ENCODE peak calls at places on chromosome 1, in nine cellular contexts. One of them, this sample, is unnamed.

GRCh38 chr1:78831731-78832360 is 174.7 kb downstream of the ADGRL4 start:
- DNase-seq in GM06990: no peak
- DNase-seq in PC-3: peak; percentile 95
- DNase-seq in prostate gland: no peak
- DNase-seq in cardiac muscle cell: no peak
- DNase-seq in testis: no peak
- DNase-seq in body of pancreas: no peak
- DNase-seq in sigmoid colon: no peak
- DNase-seq in breast epithelium: no peak
- DNase-seq in this sample: no peak

GRCh38 chr1:41515131-41515678 is 30.7 kb upstream of the EDN2 start:
- DNase-seq in GM06990: no peak
- DNase-seq in PC-3: peak; percentile 96
- DNase-seq in prostate gland: no peak
- DNase-seq in cardiac muscle cell: no peak
- DNase-seq in testis: no peak
- DNase-seq in body of pancreas: no peak
- DNase-seq in sigmoid colon: no peak
- DNase-seq in breast epithelium: peak; percentile 75
- DNase-seq in this sample: peak; percentile 91

GRCh38 chr1:3034162-3034561 is 12.9 kb downstream of the ACTRT2 start:
- DNase-seq in GM06990: no peak
- DNase-seq in PC-3: no peak
- DNase-seq in prostate gland: no peak
- DNase-seq in cardiac muscle cell: no peak
- DNase-seq in testis: no peak
- DNase-seq in body of pancreas: no peak
- DNase-seq in sigmoid colon: peak; percentile 40
- DNase-seq in breast epithelium: no peak
- DNase-seq in this sample: peak; percentile 34

GRCh38 chr1:232385221-232385620 is 244.7 kb downstream of the SIPA1L2 start:
- DNase-seq in GM06990: no peak
- DNase-seq in PC-3: peak; percentile 69
- DNase-seq in prostate gland: no peak
- DNase-seq in cardiac muscle cell: no peak
- DNase-seq in testis: no peak
- DNase-seq in body of pancreas: no peak
- DNase-seq in sigmoid colon: peak; percentile 54
- DNase-seq in breast epithelium: no peak
- DNase-seq in this sample: no peak

GRCh38 chr1:43836267-43836951 is 97.2 kb upstream of the ARTN start:
- DNase-seq in GM06990: peak; percentile 87
- DNase-seq in PC-3: peak; percentile 90
- DNase-seq in prostate gland: no peak
- DNase-seq in cardiac muscle cell: peak; percentile 94
- DNase-seq in testis: no peak
- DNase-seq in body of pancreas: peak; percentile 50
- DNase-seq in sigmoid colon: peak; percentile 76
- DNase-seq in breast epithelium: peak; percentile 30
- DNase-seq in this sample: peak; percentile 95

GRCh38 chr1:232575524-232576040 is 54.4 kb downstream of the SIPA1L2 start:
- DNase-seq in GM06990: no peak
- DNase-seq in PC-3: peak; percentile 18
- DNase-seq in prostate gland: no peak
- DNase-seq in cardiac muscle cell: no peak
- DNase-seq in testis: no peak
- DNase-seq in body of pancreas: no peak
- DNase-seq in sigmoid colon: no peak
- DNase-seq in breast epithelium: no peak
- DNase-seq in this sample: no peak

GRCh38 chr1:53334781-53335180 is 6.9 kb upstream of the LRP8 start:
- DNase-seq in GM06990: no peak
- DNase-seq in PC-3: no peak
- DNase-seq in prostate gland: peak; percentile 0
- DNase-seq in cardiac muscle cell: no peak
- DNase-seq in testis: no peak
- DNase-seq in body of pancreas: no peak
- DNase-seq in sigmoid colon: no peak
- DNase-seq in breast epithelium: peak; percentile 4
- DNase-seq in this sample: no peak

GRCh38 chr1:35619237-35620121 is 21.8 kb downstream of the PSMB2 start:
- DNase-seq in GM06990: no peak
- DNase-seq in PC-3: no peak
- DNase-seq in prostate gland: no peak
- DNase-seq in cardiac muscle cell: peak; percentile 52
- DNase-seq in testis: no peak
- DNase-seq in body of pancreas: no peak
- DNase-seq in sigmoid colon: no peak
- DNase-seq in breast epithelium: no peak
- DNase-seq in this sample: no peak

GRCh38 chr1:174999926-175000696 is at the start of gene CACYBP:
- DNase-seq in GM06990: no peak
- DNase-seq in PC-3: no peak
- DNase-seq in prostate gland: peak; percentile 32
- DNase-seq in cardiac muscle cell: peak; percentile 46
- DNase-seq in testis: peak; percentile 43
- DNase-seq in body of pancreas: peak; percentile 40
- DNase-seq in sigmoid colon: no peak
- DNase-seq in breast epithelium: peak; percentile 33
- DNase-seq in this sample: no peak

GRCh38 chr1:211612786-211613107 is 33.8 kb upstream of the SLC30A1 start:
- DNase-seq in GM06990: no peak
- DNase-seq in PC-3: no peak
- DNase-seq in prostate gland: no peak
- DNase-seq in cardiac muscle cell: no peak
- DNase-seq in testis: no peak
- DNase-seq in body of pancreas: no peak
- DNase-seq in sigmoid colon: no peak
- DNase-seq in breast epithelium: no peak
- DNase-seq in this sample: no peak

GRCh38 chr1:193417945-193418744 is 231.7 kb upstream of the B3GALT2 start:
- DNase-seq in GM06990: no peak
- DNase-seq in PC-3: no peak
- DNase-seq in prostate gland: no peak
- DNase-seq in cardiac muscle cell: no peak
- DNase-seq in testis: no peak
- DNase-seq in body of pancreas: no peak
- DNase-seq in sigmoid colon: no peak
- DNase-seq in breast epithelium: no peak
- DNase-seq in this sample: no peak

GRCh38 chr1:229599218-229599812 is 26.6 kb downstream of the TAF5L start:
- DNase-seq in GM06990: no peak
- DNase-seq in PC-3: no peak
- DNase-seq in prostate gland: no peak
- DNase-seq in cardiac muscle cell: no peak
- DNase-seq in testis: no peak
- DNase-seq in body of pancreas: no peak
- DNase-seq in sigmoid colon: no peak
- DNase-seq in breast epithelium: no peak
- DNase-seq in this sample: no peak

GRCh38 chr1:38589036-38589435 is 270.5 kb downstream of the RRAGC start:
- DNase-seq in GM06990: no peak
- DNase-seq in PC-3: no peak
- DNase-seq in prostate gland: no peak
- DNase-seq in cardiac muscle cell: no peak
- DNase-seq in testis: no peak
- DNase-seq in body of pancreas: peak; percentile 47
- DNase-seq in sigmoid colon: peak; percentile 56
- DNase-seq in breast epithelium: no peak
- DNase-seq in this sample: no peak

GRCh38 chr1:11158720-11159321 is 30.3 kb upstream of the ANGPTL7 start:
- DNase-seq in GM06990: no peak
- DNase-seq in PC-3: peak; percentile 92
- DNase-seq in prostate gland: no peak
- DNase-seq in cardiac muscle cell: no peak
- DNase-seq in testis: no peak
- DNase-seq in body of pancreas: peak; percentile 11
- DNase-seq in sigmoid colon: peak; percentile 8
- DNase-seq in breast epithelium: no peak
- DNase-seq in this sample: no peak

GRCh38 chr1:115277276-115277675 is 60.8 kb downstream of the NGF start:
- DNase-seq in GM06990: no peak
- DNase-seq in PC-3: peak; percentile 52
- DNase-seq in prostate gland: no peak
- DNase-seq in cardiac muscle cell: no peak
- DNase-seq in testis: no peak
- DNase-seq in body of pancreas: no peak
- DNase-seq in sigmoid colon: no peak
- DNase-seq in breast epithelium: no peak
- DNase-seq in this sample: no peak

GRCh38 chr1:93093332-93094006 is 14.4 kb downstream of the MTF2 start:
- DNase-seq in GM06990: no peak
- DNase-seq in PC-3: no peak
- DNase-seq in prostate gland: no peak
- DNase-seq in cardiac muscle cell: no peak
- DNase-seq in testis: peak; percentile 20
- DNase-seq in body of pancreas: no peak
- DNase-seq in sigmoid colon: no peak
- DNase-seq in breast epithelium: no peak
- DNase-seq in this sample: no peak

GRCh38 chr1:160768295-160768657 is 27.7 kb upstream of the LY9 start:
- DNase-seq in GM06990: peak; percentile 51
- DNase-seq in PC-3: peak; percentile 61
- DNase-seq in prostate gland: no peak
- DNase-seq in cardiac muscle cell: peak; percentile 10
- DNase-seq in testis: peak; percentile 69
- DNase-seq in body of pancreas: peak; percentile 47
- DNase-seq in sigmoid colon: no peak
- DNase-seq in breast epithelium: no peak
- DNase-seq in this sample: no peak

DNA sequence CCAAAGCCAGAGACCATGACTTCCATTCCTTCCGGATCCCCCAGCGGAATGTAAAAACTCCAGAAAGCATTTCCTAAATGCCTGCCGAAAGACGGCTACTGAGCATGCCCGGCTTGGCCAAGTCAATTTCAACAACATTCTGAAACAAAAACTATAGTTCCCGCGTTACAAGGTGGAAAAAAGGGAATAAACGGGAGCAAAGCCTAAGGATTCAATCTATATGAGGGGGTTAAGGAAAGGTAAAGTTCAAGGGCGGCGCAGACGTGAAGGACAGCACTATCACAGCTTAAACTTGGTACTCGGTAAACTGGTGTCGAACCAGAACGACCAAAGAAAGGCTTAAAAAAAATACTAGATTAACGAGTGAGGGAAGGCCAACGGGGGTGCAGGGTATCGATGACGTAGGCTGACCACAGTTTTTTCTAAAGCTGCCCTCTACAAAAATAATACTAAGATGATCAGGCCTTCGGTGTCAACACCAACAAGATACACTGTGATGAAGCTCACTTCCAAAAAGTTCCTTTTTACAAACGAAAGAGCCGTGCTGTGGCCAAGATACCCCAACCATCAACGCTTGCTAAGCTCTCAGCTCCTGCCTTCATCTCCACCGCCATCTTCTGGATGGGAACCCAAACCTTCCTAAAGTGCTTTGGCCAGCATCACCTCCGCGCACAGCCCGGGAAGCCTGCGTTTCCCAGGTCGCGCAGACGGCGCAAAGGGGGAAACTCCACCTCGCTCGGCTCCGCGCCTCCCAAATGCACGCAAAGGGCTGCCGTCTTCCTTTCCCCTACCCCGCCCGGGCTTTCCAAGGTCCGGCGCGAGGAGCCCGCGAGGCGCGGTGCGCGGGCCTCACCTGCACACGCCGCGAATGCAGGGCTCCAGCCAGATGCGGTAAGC is 730 bp downstream of the USP48 start:
- DNase-seq in GM06990: no peak
- DNase-seq in PC-3: peak; percentile 47
- DNase-seq in prostate gland: peak; percentile 64
- DNase-seq in cardiac muscle cell: peak; percentile 66
- DNase-seq in testis: peak; percentile 78
- DNase-seq in body of pancreas: peak; percentile 64
- DNase-seq in sigmoid colon: peak; percentile 28
- DNase-seq in breast epithelium: peak; percentile 43
- DNase-seq in this sample: peak; percentile 85
- TF ChIP-seq CTCF in GM06990: peak; percentile 39
- TF ChIP-seq CTCF in PC-3: peak; percentile 35
- TF ChIP-seq CTCF in prostate gland: no peak
- TF ChIP-seq CTCF in cardiac muscle cell: peak; percentile 29
- TF ChIP-seq CTCF in testis: no peak
- TF ChIP-seq CTCF in body of pancreas: no peak
- TF ChIP-seq CTCF in sigmoid colon: no peak
- TF ChIP-seq CTCF in breast epithelium: no peak
- TF ChIP-seq CTCF in this sample: peak; percentile 7

GRCh38 chr1:112575154-112575804 is 43.7 kb downstream of the ST7L start:
- DNase-seq in GM06990: no peak
- DNase-seq in PC-3: peak; percentile 83
- DNase-seq in prostate gland: no peak
- DNase-seq in cardiac muscle cell: no peak
- DNase-seq in testis: no peak
- DNase-seq in body of pancreas: no peak
- DNase-seq in sigmoid colon: no peak
- DNase-seq in breast epithelium: no peak
- DNase-seq in this sample: no peak
- H3K36me3 ChIP-seq in GM06990: no peaks in the 10 kb centered on the region
- H3K36me3 ChIP-seq in PC-3: peaks cover 10% of the 10 kb centered on the region
- H3K36me3 ChIP-seq in prostate gland: no peaks in the 10 kb centered on the region
- H3K36me3 ChIP-seq in cardiac muscle cell: peaks cover 36% of the 10 kb centered on the region
- H3K36me3 ChIP-seq in testis: no peaks in the 10 kb centered on the region
- H3K36me3 ChIP-seq in body of pancreas: peaks cover 20% of the 10 kb centered on the region
- H3K36me3 ChIP-seq in sigmoid colon: peaks cover 26% of the 10 kb centered on the region
- H3K36me3 ChIP-seq in breast epithelium: no peaks in the 10 kb centered on the region
- H3K36me3 ChIP-seq in this sample: peaks cover 15% of the 10 kb centered on the region

DNA sequence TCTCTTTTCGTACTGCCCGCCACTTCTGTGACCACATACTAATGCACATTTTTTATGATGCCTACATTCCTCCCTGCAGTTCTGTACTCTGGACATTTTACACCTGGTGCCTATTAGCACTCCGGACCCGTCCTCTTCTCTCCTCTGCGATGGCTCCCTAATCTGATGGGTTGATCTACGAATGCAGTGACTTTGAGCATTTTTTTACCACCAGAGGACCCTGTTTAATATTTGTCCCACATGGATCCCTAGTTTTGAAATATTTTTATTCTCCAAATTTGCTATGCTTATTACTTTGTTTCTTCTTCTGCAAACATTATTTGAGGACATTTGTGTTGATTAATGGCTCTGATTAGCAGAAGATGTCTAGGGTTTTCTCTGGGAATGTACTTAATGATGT is 5.2 kb downstream of the PPFIA4 start:
- DNase-seq in GM06990: no peak
- DNase-seq in PC-3: peak; percentile 44
- DNase-seq in prostate gland: no peak
- DNase-seq in cardiac muscle cell: no peak
- DNase-seq in testis: no peak
- DNase-seq in body of pancreas: no peak
- DNase-seq in sigmoid colon: no peak
- DNase-seq in breast epithelium: no peak
- DNase-seq in this sample: no peak
- TF ChIP-seq CTCF in GM06990: peak; percentile 46
- TF ChIP-seq CTCF in PC-3: peak; percentile 85
- TF ChIP-seq CTCF in prostate gland: no peak
- TF ChIP-seq CTCF in cardiac muscle cell: peak; percentile 21
- TF ChIP-seq CTCF in testis: peak; percentile 30
- TF ChIP-seq CTCF in body of pancreas: no peak
- TF ChIP-seq CTCF in sigmoid colon: no peak
- TF ChIP-seq CTCF in breast epithelium: no peak
- TF ChIP-seq CTCF in this sample: no peak

DNA sequence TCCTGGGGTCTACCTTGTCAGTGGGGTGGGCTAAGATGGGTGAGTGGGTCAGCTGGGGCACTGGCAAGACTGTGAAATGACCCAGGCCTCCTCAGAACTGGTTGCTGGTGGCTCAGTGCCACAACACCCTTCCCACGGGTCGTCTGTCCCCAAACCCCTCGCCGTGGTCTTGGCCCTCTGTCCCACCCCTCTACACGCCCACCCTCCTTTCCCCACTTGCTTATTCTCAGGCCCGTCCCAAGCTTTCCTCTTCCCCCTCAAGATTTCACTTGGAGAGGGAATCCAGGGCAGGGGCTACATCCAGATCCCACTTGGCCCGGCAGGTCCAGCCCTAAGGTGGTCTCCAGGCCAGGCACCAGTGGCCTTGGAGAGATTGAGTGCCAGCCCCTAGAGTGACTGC is 16.7 kb downstream of the CSF1 start:
- DNase-seq in GM06990: no peak
- DNase-seq in PC-3: no peak
- DNase-seq in prostate gland: no peak
- DNase-seq in cardiac muscle cell: no peak
- DNase-seq in testis: no peak
- DNase-seq in body of pancreas: no peak
- DNase-seq in sigmoid colon: no peak
- DNase-seq in breast epithelium: no peak
- DNase-seq in this sample: no peak
- H3K36me3 ChIP-seq in GM06990: peaks cover 34% of the 10 kb centered on the region
- H3K36me3 ChIP-seq in PC-3: no peaks in the 10 kb centered on the region
- H3K36me3 ChIP-seq in prostate gland: peaks cover 11% of the 10 kb centered on the region
- H3K36me3 ChIP-seq in cardiac muscle cell: no peaks in the 10 kb centered on the region
- H3K36me3 ChIP-seq in testis: no peaks in the 10 kb centered on the region
- H3K36me3 ChIP-seq in body of pancreas: peaks cover 2% of the 10 kb centered on the region
- H3K36me3 ChIP-seq in sigmoid colon: peaks cover 57% of the 10 kb centered on the region
- H3K36me3 ChIP-seq in breast epithelium: peaks cover 6% of the 10 kb centered on the region
- H3K36me3 ChIP-seq in this sample: peaks cover 3% of the 10 kb centered on the region